ENCODE peak calls at places on chromosomes 2 and 18, in six cellular contexts. N is MM.1S; H is stimulated activated CD4-positive, alpha-beta T cell treated with anti-CD3 and anti-CD28 coated beads, Interleukin-1b, Interleukin-23, amount 100 ng/mL, for 4 hours; L is Caki2; Z is posterior vena cava; S is Caco-2. J is an unnamed sample.
A peak's percentile ranks its signal among the peaks of the same experiment; 100 is the strongest.

GRCh38 chr2:154439156-154439555 is 259.3 kb upstream of the KCNJ3 start:
- DNase-seq in N (peak; percentile 15), H (no peak), L (no peak), Z (no peak), S (no peak), J (no peak)

GRCh38 chr2:241639385-241639784 is 1.9 kb downstream of the ATG4B start:
- DNase-seq in N (no peak), H (no peak), L (no peak), Z (no peak), S (no peak), J (no peak)

GRCh38 chr2:136407113-136407951 is 289.4 kb upstream of the CXCR4 start:
- DNase-seq in N (no peak), H (no peak), L (no peak), Z (no peak), S (no peak), J (no peak)

GRCh38 chr2:102317715-102318114 is 6.4 kb downstream of the IL1RL1 start:
- DNase-seq in N (no peak), H (no peak), L (no peak), Z (no peak), S (no peak), J (no peak)

GRCh38 chr2:226796840-226797288 is 2.8 kb downstream of the IRS1 start:
- DNase-seq in N (no peak), H (no peak), L (no peak), Z (no peak), S (no peak), J (peak; percentile 86)

GRCh38 chr2:71843391-71843850 is 304.2 kb downstream of the CYP26B1 start:
- DNase-seq in N (no peak), H (no peak), L (peak; percentile 47), Z (no peak), S (no peak), J (no peak)

GRCh38 chr2:105853354-105854088 is 108.8 kb downstream of the NCK2 start:
- DNase-seq in N (no peak), H (no peak), L (no peak), Z (no peak), S (peak; percentile 84), J (no peak)

GRCh38 chr18:20971886-20972267 is 139.7 kb downstream of the ROCK1 start:
- DNase-seq in N (peak; percentile 17), H (no peak), L (no peak), Z (no peak), S (peak; percentile 55), J (no peak)

GRCh38 chr18:46481048-46481846 is 175.8 kb downstream of the LOXHD1 start:
- DNase-seq in N (peak; percentile 43), H (peak; percentile 27), L (no peak), Z (peak; percentile 56), S (peak; percentile 52), J (no peak)

GRCh38 chr2:55891671-55892071 is 31.9 kb downstream of the EFEMP1 start:
- DNase-seq in N (no peak), H (no peak), L (no peak), Z (no peak), S (no peak), J (no peak)

GRCh38 chr18:54883816-54884604 is 55.7 kb downstream of the RAB27B start:
- DNase-seq in N (no peak), H (no peak), L (no peak), Z (no peak), S (no peak), J (no peak)

GRCh38 chr18:46916551-46917107 is 678 bp downstream of the PIAS2 start:
- DNase-seq in N (peak; percentile 48), H (no peak), L (peak; percentile 15), Z (no peak), S (no peak), J (no peak)

GRCh38 chr2:29213871-29214341 is 98.7 kb downstream of the CLIP4 start:
- DNase-seq in N (no peak), H (no peak), L (no peak), Z (peak; percentile 53), S (no peak), J (peak; percentile 20)

GRCh38 chr2:199932312-199932855 is 21.3 kb downstream of the C2orf69 start:
- DNase-seq in N (no peak), H (no peak), L (no peak), Z (no peak), S (no peak), J (no peak)

GRCh38 chr18:9513971-9514512 is 38.7 kb downstream of the RALBP1 start:
- DNase-seq in N (no peak), H (no peak), L (no peak), Z (no peak), S (peak; percentile 66), J (no peak)

GRCh38 chr2:144460981-144461766 is 58.7 kb downstream of the ZEB2 start:
- DNase-seq in N (no peak), H (no peak), L (no peak), Z (peak; percentile 81), S (no peak), J (no peak)

GRCh38 chr2:171447675-171448074 is 13.6 kb downstream of the DCAF17 start:
- DNase-seq in N (no peak), H (no peak), L (no peak), Z (no peak), S (peak; percentile 8), J (no peak)

J was measured in sigmoid colon.